ENCODE peak calls at places on chromosomes 2 and 18, in nine cellular contexts. One of them, this sample, is unnamed. For H3K4me1, the result is how much of the 10 kb centered on the place peaks cover.

GRCh38 chr2:26541401-26542193 is 63.7 kb upstream of the OTOF start:
- DNase-seq in breast epithelium: no peak
- DNase-seq in IMR-90: no peak
- DNase-seq in K562: no peak
- DNase-seq in HCT116: no peak
- DNase-seq in A549: no peak
- DNase-seq in CD8-positive, alpha-beta T cell: no peak
- DNase-seq in heart right ventricle: no peak
- DNase-seq in effector memory CD4-positive, alpha-beta T cell: no peak
- DNase-seq in this sample: no peak

GRCh38 chr18:5747678-5748077 is 147.6 kb downstream of the TMEM200C start:
- DNase-seq in K562: no peak
- DNase-seq in IMR-90: no peak
- DNase-seq in effector memory CD4-positive, alpha-beta T cell: no peak
- DNase-seq in HCT116: no peak
- DNase-seq in CD8-positive, alpha-beta T cell: no peak
- DNase-seq in A549: no peak
- DNase-seq in heart right ventricle: no peak
- DNase-seq in breast epithelium: no peak
- DNase-seq in this sample: no peak

GRCh38 chr2:88190808-88191721 is 20.9 kb downstream of the THNSL2 start:
- DNase-seq in breast epithelium: no peak
- DNase-seq in K562: peak
- DNase-seq in CD8-positive, alpha-beta T cell: no peak
- DNase-seq in heart right ventricle: no peak
- DNase-seq in A549: peak
- DNase-seq in IMR-90: peak
- DNase-seq in HCT116: peak
- DNase-seq in effector memory CD4-positive, alpha-beta T cell: no peak
- DNase-seq in this sample: no peak

GRCh38 chr2:182608181-182608845 is 107.7 kb upstream of the DNAJC10 start:
- DNase-seq in IMR-90: no peak
- DNase-seq in effector memory CD4-positive, alpha-beta T cell: no peak
- DNase-seq in CD8-positive, alpha-beta T cell: no peak
- DNase-seq in heart right ventricle: no peak
- DNase-seq in K562: no peak
- DNase-seq in A549: no peak
- DNase-seq in breast epithelium: no peak
- DNase-seq in HCT116: no peak
- DNase-seq in this sample: no peak

GRCh38 chr2:66235408-66235807 is 199.5 kb upstream of the MEIS1 start:
- DNase-seq in K562: no peak
- DNase-seq in heart right ventricle: no peak
- DNase-seq in CD8-positive, alpha-beta T cell: no peak
- DNase-seq in breast epithelium: no peak
- DNase-seq in effector memory CD4-positive, alpha-beta T cell: no peak
- DNase-seq in A549: no peak
- DNase-seq in HCT116: no peak
- DNase-seq in IMR-90: no peak
- DNase-seq in this sample: no peak

GRCh38 chr18:36419913-36420531 is 122.5 kb downstream of the FHOD3 start:
- DNase-seq in heart right ventricle: no peak
- DNase-seq in HCT116: peak
- DNase-seq in breast epithelium: no peak
- DNase-seq in effector memory CD4-positive, alpha-beta T cell: no peak
- DNase-seq in A549: no peak
- DNase-seq in CD8-positive, alpha-beta T cell: no peak
- DNase-seq in K562: no peak
- DNase-seq in IMR-90: peak
- DNase-seq in this sample: no peak

GRCh38 chr2:10327896-10328666 is 25.4 kb downstream of the HPCAL1 start:
- DNase-seq in heart right ventricle: no peak
- DNase-seq in HCT116: no peak
- DNase-seq in A549: no peak
- DNase-seq in K562: no peak
- DNase-seq in CD8-positive, alpha-beta T cell: no peak
- DNase-seq in effector memory CD4-positive, alpha-beta T cell: no peak
- DNase-seq in breast epithelium: no peak
- DNase-seq in IMR-90: no peak
- DNase-seq in this sample: no peak

GRCh38 chr2:64931536-64932326 is 57.5 kb upstream of the SLC1A4 start:
- DNase-seq in effector memory CD4-positive, alpha-beta T cell: no peak
- DNase-seq in IMR-90: no peak
- DNase-seq in breast epithelium: no peak
- DNase-seq in heart right ventricle: no peak
- DNase-seq in A549: no peak
- DNase-seq in HCT116: no peak
- DNase-seq in K562: no peak
- DNase-seq in CD8-positive, alpha-beta T cell: no peak
- DNase-seq in this sample: no peak

GRCh38 chr18:3790702-3791101 is 340.7 kb downstream of the TGIF1 start:
- DNase-seq in HCT116: no peak
- DNase-seq in breast epithelium: no peak
- DNase-seq in effector memory CD4-positive, alpha-beta T cell: no peak
- DNase-seq in K562: no peak
- DNase-seq in IMR-90: no peak
- DNase-seq in A549: no peak
- DNase-seq in CD8-positive, alpha-beta T cell: no peak
- DNase-seq in heart right ventricle: no peak
- DNase-seq in this sample: no peak

GRCh38 chr18:22872894-22873537 is 60.1 kb upstream of the RBBP8 start:
- DNase-seq in heart right ventricle: no peak
- DNase-seq in A549: peak
- DNase-seq in IMR-90: peak
- DNase-seq in effector memory CD4-positive, alpha-beta T cell: no peak
- DNase-seq in K562: no peak
- DNase-seq in HCT116: no peak
- DNase-seq in CD8-positive, alpha-beta T cell: no peak
- DNase-seq in breast epithelium: no peak
- DNase-seq in this sample: no peak

GRCh38 chr2:5727242-5727641 is 35.1 kb downstream of the SOX11 start:
- DNase-seq in A549: no peak
- DNase-seq in effector memory CD4-positive, alpha-beta T cell: no peak
- DNase-seq in HCT116: no peak
- DNase-seq in CD8-positive, alpha-beta T cell: no peak
- DNase-seq in breast epithelium: no peak
- DNase-seq in heart right ventricle: no peak
- DNase-seq in IMR-90: no peak
- DNase-seq in K562: no peak
- DNase-seq in this sample: no peak

GRCh38 chr2:48341556-48342133 is 188.3 kb upstream of the STON1 start:
- DNase-seq in CD8-positive, alpha-beta T cell: no peak
- DNase-seq in effector memory CD4-positive, alpha-beta T cell: no peak
- DNase-seq in heart right ventricle: no peak
- DNase-seq in A549: no peak
- DNase-seq in IMR-90: no peak
- DNase-seq in HCT116: no peak
- DNase-seq in breast epithelium: no peak
- DNase-seq in K562: no peak
- DNase-seq in this sample: no peak

GRCh38 chr18:32072321-32072720 is 19.4 kb upstream of the RNF138 start:
- DNase-seq in breast epithelium: no peak
- DNase-seq in K562: peak
- DNase-seq in HCT116: no peak
- DNase-seq in IMR-90: no peak
- DNase-seq in heart right ventricle: no peak
- DNase-seq in effector memory CD4-positive, alpha-beta T cell: no peak
- DNase-seq in A549: peak
- DNase-seq in CD8-positive, alpha-beta T cell: no peak
- DNase-seq in this sample: no peak

GRCh38 chr18:31649894-31650719 is 34.3 kb downstream of the B4GALT6 start:
- DNase-seq in IMR-90: no peak
- DNase-seq in HCT116: no peak
- DNase-seq in heart right ventricle: no peak
- DNase-seq in K562: no peak
- DNase-seq in CD8-positive, alpha-beta T cell: no peak
- DNase-seq in breast epithelium: no peak
- DNase-seq in A549: no peak
- DNase-seq in effector memory CD4-positive, alpha-beta T cell: no peak
- DNase-seq in this sample: no peak

GRCh38 chr18:31429623-31430022 is 17.9 kb upstream of the DSG3 start:
- DNase-seq in IMR-90: no peak
- DNase-seq in heart right ventricle: no peak
- DNase-seq in K562: peak
- DNase-seq in effector memory CD4-positive, alpha-beta T cell: no peak
- DNase-seq in breast epithelium: no peak
- DNase-seq in HCT116: no peak
- DNase-seq in A549: peak
- DNase-seq in CD8-positive, alpha-beta T cell: no peak
- DNase-seq in this sample: no peak

GRCh38 chr18:9766076-9766481 is 58.0 kb downstream of the RAB31 start:
- DNase-seq in HCT116: no peak
- DNase-seq in A549: no peak
- DNase-seq in effector memory CD4-positive, alpha-beta T cell: no peak
- DNase-seq in IMR-90: no peak
- DNase-seq in breast epithelium: no peak
- DNase-seq in heart right ventricle: no peak
- DNase-seq in K562: no peak
- DNase-seq in CD8-positive, alpha-beta T cell: no peak
- DNase-seq in this sample: no peak

GRCh38 chr2:178068823-178069454 is 3.6 kb downstream of the PDE11A start:
- DNase-seq in IMR-90: no peak
- DNase-seq in K562: no peak
- DNase-seq in A549: no peak
- DNase-seq in heart right ventricle: no peak
- DNase-seq in breast epithelium: no peak
- DNase-seq in effector memory CD4-positive, alpha-beta T cell: no peak
- DNase-seq in HCT116: no peak
- DNase-seq in CD8-positive, alpha-beta T cell: no peak
- DNase-seq in this sample: no peak

GRCh38 chr2:43132523-43133301 is 93.7 kb downstream of the ZFP36L2 start:
- DNase-seq in HCT116: no peak
- DNase-seq in heart right ventricle: no peak
- DNase-seq in CD8-positive, alpha-beta T cell: no peak
- DNase-seq in effector memory CD4-positive, alpha-beta T cell: no peak
- DNase-seq in K562: no peak
- DNase-seq in breast epithelium: no peak
- DNase-seq in IMR-90: no peak
- DNase-seq in A549: no peak
- DNase-seq in this sample: no peak

GRCh38 chr2:128635361-128635900 is 316.8 kb upstream of the HS6ST1 start:
- DNase-seq in breast epithelium: peak
- DNase-seq in heart right ventricle: no peak
- DNase-seq in K562: no peak
- DNase-seq in HCT116: no peak
- DNase-seq in IMR-90: no peak
- DNase-seq in A549: no peak
- DNase-seq in CD8-positive, alpha-beta T cell: no peak
- DNase-seq in effector memory CD4-positive, alpha-beta T cell: no peak
- DNase-seq in this sample: no peak

DNA sequence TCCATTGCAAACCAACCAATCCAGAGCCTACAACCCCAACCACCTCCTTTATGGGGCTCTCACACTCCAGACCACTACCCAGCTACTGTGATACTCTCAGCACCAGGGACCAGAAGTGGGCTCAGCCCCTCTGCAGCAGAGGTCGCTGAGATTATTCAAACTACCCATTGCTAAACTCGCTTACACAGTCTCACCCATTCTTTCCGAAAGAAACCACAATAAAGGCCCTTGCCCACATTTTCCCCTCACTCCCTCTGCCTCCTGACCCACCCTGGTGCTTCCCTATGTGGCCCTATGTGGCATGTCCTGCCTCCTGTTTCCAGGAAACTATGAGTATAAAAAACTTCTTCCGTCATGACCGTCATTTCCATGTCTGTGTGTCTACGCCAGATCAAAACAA is 10.7 kb downstream of the TEX51 start:
- DNase-seq in heart right ventricle: no peak
- DNase-seq in CD8-positive, alpha-beta T cell: no peak
- DNase-seq in HCT116: no peak
- DNase-seq in breast epithelium: no peak
- DNase-seq in effector memory CD4-positive, alpha-beta T cell: no peak
- DNase-seq in K562: no peak
- DNase-seq in IMR-90: no peak
- DNase-seq in A549: no peak
- DNase-seq in this sample: no peak
- H3K4me1 ChIP-seq in heart right ventricle: under half
- H3K4me1 ChIP-seq in CD8-positive, alpha-beta T cell: under half
- H3K4me1 ChIP-seq in HCT116: under half
- H3K4me1 ChIP-seq in breast epithelium: under half
- H3K4me1 ChIP-seq in effector memory CD4-positive, alpha-beta T cell: under half
- H3K4me1 ChIP-seq in K562: under half
- H3K4me1 ChIP-seq in IMR-90: under half
- H3K4me1 ChIP-seq in A549: under half
- H3K4me1 ChIP-seq in this sample: under half

GRCh38 chr2:46074501-46074900 is 222.7 kb upstream of the EPAS1 start:
- DNase-seq in A549: no peak
- DNase-seq in effector memory CD4-positive, alpha-beta T cell: no peak
- DNase-seq in breast epithelium: no peak
- DNase-seq in K562: no peak
- DNase-seq in HCT116: no peak
- DNase-seq in CD8-positive, alpha-beta T cell: no peak
- DNase-seq in heart right ventricle: no peak
- DNase-seq in IMR-90: no peak
- DNase-seq in this sample: no peak
- H3K27ac ChIP-seq in A549: peak
- H3K27ac ChIP-seq in effector memory CD4-positive, alpha-beta T cell: no peak
- H3K27ac ChIP-seq in breast epithelium: no peak
- H3K27ac ChIP-seq in K562: no peak
- H3K27ac ChIP-seq in HCT116: no peak
- H3K27ac ChIP-seq in CD8-positive, alpha-beta T cell: no peak
- H3K27ac ChIP-seq in heart right ventricle: no peak
- H3K27ac ChIP-seq in IMR-90: peak
- H3K27ac ChIP-seq in this sample: no peak

DNA sequence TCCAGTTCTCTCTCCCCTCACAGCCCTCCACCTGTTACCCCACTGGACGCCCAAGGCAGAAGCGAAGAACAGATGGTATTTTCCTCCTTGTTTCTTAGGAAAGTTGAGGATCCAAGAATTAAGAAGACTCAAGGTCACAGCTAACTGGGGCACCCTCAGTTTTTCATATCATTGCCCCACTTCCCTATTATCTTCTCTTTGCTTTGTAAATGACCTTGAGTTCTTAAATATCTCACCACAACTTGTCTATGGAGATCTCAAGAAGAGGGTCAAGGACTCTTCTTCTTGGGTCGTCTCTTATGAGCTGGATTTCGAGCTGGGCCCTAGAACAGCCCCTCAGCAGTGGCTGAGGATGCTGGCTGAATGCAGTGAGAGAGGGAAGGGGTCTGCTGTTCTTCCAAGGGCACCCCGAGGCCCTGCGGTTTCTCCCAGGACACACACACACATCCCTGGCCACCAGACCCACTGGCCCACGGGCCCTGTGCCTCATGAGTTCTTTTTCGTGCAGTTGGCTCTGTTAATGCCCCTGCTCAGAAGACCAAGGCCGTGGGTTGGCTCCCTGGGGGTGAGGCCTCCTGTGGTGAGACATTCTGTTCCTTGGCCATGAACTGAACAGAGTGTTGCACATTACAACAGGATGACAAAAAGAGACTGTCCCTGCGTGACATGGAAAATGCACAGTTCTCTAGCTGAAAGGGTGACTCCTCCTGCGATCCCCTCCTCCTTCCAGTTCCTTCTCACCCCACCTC is 30.5 kb downstream of the SH2D6 start:
- DNase-seq in effector memory CD4-positive, alpha-beta T cell: no peak
- DNase-seq in CD8-positive, alpha-beta T cell: no peak
- DNase-seq in K562: no peak
- DNase-seq in breast epithelium: no peak
- DNase-seq in HCT116: no peak
- DNase-seq in A549: no peak
- DNase-seq in heart right ventricle: no peak
- DNase-seq in IMR-90: no peak
- DNase-seq in this sample: no peak
- H3K4me1 ChIP-seq in effector memory CD4-positive, alpha-beta T cell: under half
- H3K4me1 ChIP-seq in CD8-positive, alpha-beta T cell: under half
- H3K4me1 ChIP-seq in K562: under half
- H3K4me1 ChIP-seq in breast epithelium: under half
- H3K4me1 ChIP-seq in HCT116: under half
- H3K4me1 ChIP-seq in A549: under half
- H3K4me1 ChIP-seq in heart right ventricle: under half
- H3K4me1 ChIP-seq in IMR-90: under half
- H3K4me1 ChIP-seq in this sample: under half

GRCh38 chr2:184679219-184680018 is 81.1 kb downstream of the ZNF804A start:
- DNase-seq in CD8-positive, alpha-beta T cell: no peak
- DNase-seq in effector memory CD4-positive, alpha-beta T cell: no peak
- DNase-seq in A549: no peak
- DNase-seq in heart right ventricle: no peak
- DNase-seq in HCT116: no peak
- DNase-seq in K562: no peak
- DNase-seq in breast epithelium: no peak
- DNase-seq in IMR-90: no peak
- DNase-seq in this sample: no peak
- H3K27ac ChIP-seq in CD8-positive, alpha-beta T cell: no peak
- H3K27ac ChIP-seq in effector memory CD4-positive, alpha-beta T cell: no peak
- H3K27ac ChIP-seq in A549: no peak
- H3K27ac ChIP-seq in heart right ventricle: no peak
- H3K27ac ChIP-seq in HCT116: no peak
- H3K27ac ChIP-seq in K562: no peak
- H3K27ac ChIP-seq in breast epithelium: no peak
- H3K27ac ChIP-seq in IMR-90: no peak
- H3K27ac ChIP-seq in this sample: no peak